ENCODE peak calls at places on chromosomes 7 and 10, in nine cellular contexts. M is midbrain; X is cortex of kidney; G is colonic mucosa; L is activated CD8-positive, alpha-beta memory T cell treated with anti-CD3 and anti-CD28 coated beads for 24 hours; F is neural progenitor cell; I is NCI-H1105; P is activated naive CD4-positive, alpha-beta T cell treated with anti-CD3 and anti-CD28 coated beads, Interleukin-2, amount 10 ng/mL, durations not matched to agents 7 days and 5 days; U is CD4-positive, alpha-beta T cell. W is an unnamed sample.

GRCh38 chr10:93859049-93859655 is 34.6 kb upstream of the SLC35G1 start:
- DNase-seq in M (no peak), X (no peak), G (no peak), L (no peak), F (peak; percentile 11), I (no peak), P (no peak), U (no peak), W (no peak)

GRCh38 chr7:51366930-51367613 is 50.5 kb upstream of the COBL start:
- DNase-seq in M (peak; percentile 79), X (no peak), G (peak; percentile 45), L (no peak), F (peak; percentile 87), I (no peak), P (peak; percentile 22), U (no peak), W (no peak)

GRCh38 chr7:16942929-16943509 is 61.2 kb upstream of the AGR3 start:
- DNase-seq in M (no peak), X (no peak), G (no peak), L (no peak), F (no peak), I (no peak), P (no peak), U (no peak), W (no peak)

GRCh38 chr7:12674861-12675260 is 12.6 kb upstream of the ARL4A start:
- DNase-seq in M (no peak), X (no peak), G (peak; percentile 51), L (no peak), F (peak; percentile 41), I (no peak), P (peak; percentile 63), U (peak; percentile 25), W (peak; percentile 67)

GRCh38 chr10:78177013-78177370 is 143.3 kb downstream of the RPS24 start:
- DNase-seq in M (peak; percentile 87), X (no peak), G (no peak), L (no peak), F (peak; percentile 40), I (no peak), P (no peak), U (no peak), W (no peak)

GRCh38 chr10:77898323-77899079 is 28.1 kb downstream of the DLG5 start:
- DNase-seq in M (no peak), X (peak; percentile 17), G (peak; percentile 37), L (no peak), F (peak; percentile 31), I (peak; percentile 81), P (no peak), U (no peak), W (no peak)

GRCh38 chr10:94212876-94213595 is 149.7 kb downstream of the NOC3L start:
- DNase-seq in M (no peak), X (no peak), G (peak; percentile 24), L (no peak), F (no peak), I (no peak), P (no peak), U (no peak), W (no peak)

GRCh38 chr7:36128448-36129047 is 24.5 kb upstream of the EEPD1 start:
- DNase-seq in M (peak; percentile 51), X (no peak), G (peak; percentile 87), L (no peak), F (no peak), I (peak; percentile 53), P (no peak), U (no peak), W (no peak)

GRCh38 chr10:100319736-100320135 is 10.3 kb downstream of the PKD2L1 start:
- DNase-seq in M (peak; percentile 60), X (no peak), G (no peak), L (no peak), F (no peak), I (no peak), P (no peak), U (no peak), W (no peak)

GRCh38 chr10:86594535-86594934 is 59.8 kb upstream of the OPN4 start:
- DNase-seq in M (no peak), X (no peak), G (no peak), L (no peak), F (no peak), I (no peak), P (no peak), U (no peak), W (no peak)

GRCh38 chr7:83166-83840 is 109.1 kb upstream of the FAM20C start:
- DNase-seq in M (no peak), X (no peak), G (no peak), L (no peak), F (no peak), I (no peak), P (no peak), U (no peak), W (no peak)

GRCh38 chr10:131979821-131980270 is 1.9 kb downstream of the BNIP3 start:
- DNase-seq in M (no peak), X (no peak), G (no peak), L (no peak), F (peak; percentile 56), I (no peak), P (no peak), U (no peak), W (no peak)

GRCh38 chr10:70742537-70743429 is 42.4 kb downstream of the TBATA start:
- DNase-seq in M (peak; percentile 40), X (no peak), G (peak; percentile 37), L (no peak), F (no peak), I (no peak), P (no peak), U (no peak), W (no peak)

GRCh38 chr10:62815373-62816111 is 624 bp downstream of the EGR2 start:
- DNase-seq in M (no peak), X (no peak), G (peak; percentile 21), L (peak; percentile 78), F (peak; percentile 50), I (no peak), P (peak; percentile 44), U (peak; percentile 6), W (no peak)

GRCh38 chr10:12705943-12706342 is 295.6 kb downstream of the CCDC3 start:
- DNase-seq in M (no peak), X (no peak), G (no peak), L (no peak), F (no peak), I (no peak), P (no peak), U (no peak), W (no peak)

GRCh38 chr7:114825423-114825951 is 96.4 kb upstream of the MDFIC start:
- DNase-seq in M (no peak), X (no peak), G (no peak), L (peak; percentile 61), F (peak; percentile 20), I (no peak), P (peak; percentile 44), U (no peak), W (no peak)

GRCh38 chr7:44796034-44796503 is 412 bp upstream of the PPIA start:
- DNase-seq in M (no peak), X (no peak), G (no peak), L (no peak), F (peak; percentile 68), I (peak; percentile 68), P (no peak), U (no peak), W (no peak)

GRCh38 chr7:142873281-142873784 is 12.2 kb downstream of the TRPV6 start:
- DNase-seq in M (no peak), X (no peak), G (no peak), L (peak; percentile 64), F (peak; percentile 26), I (peak; percentile 7), P (peak; percentile 56), U (no peak), W (no peak)

GRCh38 chr10:128051548-128051947 is 74.7 kb downstream of the MKI67 start:
- DNase-seq in M (no peak), X (no peak), G (no peak), L (no peak), F (no peak), I (no peak), P (no peak), U (no peak), W (no peak)

GRCh38 chr10:128362514-128362913 is 236.3 kb upstream of the MKI67 start:
- DNase-seq in M (no peak), X (no peak), G (no peak), L (no peak), F (no peak), I (no peak), P (no peak), U (no peak), W (no peak)

GRCh38 chr10:45505336-45505735 is 131.3 kb downstream of the ALOX5 start:
- DNase-seq in M (no peak), X (no peak), G (no peak), L (no peak), F (no peak), I (no peak), P (no peak), U (no peak), W (no peak)

GRCh38 chr10:122225324-122225723 is 45.8 kb upstream of the BTBD16 start:
- DNase-seq in M (no peak), X (no peak), G (no peak), L (no peak), F (no peak), I (no peak), P (no peak), U (no peak), W (no peak)

W was measured in T-helper 1 cell.